ENCODE peak calls at places on chromosome 14, in seven cellular contexts. D, H, N, J, U, K and Q are unnamed samples.

GRCh38 chr14:57464013-57464730 is 29.5 kb downstream of the CCDC198 start:
- ATAC-seq in N (no peak), U (no peak), K (no peak), D (no peak), H (no peak), J (peak; percentile 40), Q (no peak)

GRCh38 chr14:36948157-36948859 is 224.1 kb downstream of the SLC25A21 start:
- ATAC-seq in U (no peak), H (no peak), D (no peak), J (no peak), K (no peak), N (no peak), Q (no peak)

GRCh38 chr14:24238123-24238522 is 4.3 kb downstream of the TINF2 start:
- ATAC-seq in N (no peak), D (no peak), U (no peak), K (peak; percentile 6), H (no peak), J (peak; percentile 37), Q (no peak)

GRCh38 chr14:96130854-96131253 is 73.8 kb upstream of the BDKRB2 start:
- ATAC-seq in U (no peak), K (peak; percentile 94), N (no peak), H (no peak), J (peak; percentile 75), D (no peak), Q (no peak)

GRCh38 chr14:94850332-94851211 is 80.7 kb upstream of the GSC start:
- ATAC-seq in J (no peak), D (no peak), K (peak; percentile 79), H (no peak), U (no peak), N (no peak), Q (peak; percentile 39)

GRCh38 chr14:70662080-70662479 is 20.4 kb downstream of the TTC9 start:
- ATAC-seq in K (no peak), J (no peak), N (no peak), H (no peak), U (no peak), D (no peak), Q (no peak)

GRCh38 chr14:100547633-100548294 is 39.5 kb downstream of the BEGAIN start:
- ATAC-seq in J (peak; percentile 52), K (peak; percentile 59), U (peak; percentile 24), D (peak; percentile 61), H (peak; percentile 52), N (peak; percentile 88), Q (peak; percentile 26)

GRCh38 chr14:61620130-61620946 is 75.0 kb upstream of the HIF1A start:
- ATAC-seq in J (peak; percentile 29), D (peak; percentile 57), N (peak; percentile 85), U (no peak), H (no peak), K (peak; percentile 87), Q (peak; percentile 53)

GRCh38 chr14:45249847-45250575 is 3.0 kb downstream of the MIS18BP1 start:
- ATAC-seq in J (no peak), H (no peak), U (no peak), D (no peak), N (no peak), K (no peak), Q (no peak)

GRCh38 chr14:35257809-35258208 is 34.4 kb upstream of the PSMA6 start:
- ATAC-seq in J (no peak), U (no peak), H (no peak), K (no peak), N (peak; percentile 21), D (no peak), Q (no peak)

GRCh38 chr14:61380984-61381383 is 59.6 kb downstream of the PRKCH start:
- ATAC-seq in N (peak; percentile 58), U (no peak), D (no peak), K (peak; percentile 50), H (peak; percentile 17), J (peak; percentile 65), Q (no peak)

GRCh38 chr14:95061317-95062093 is 95.8 kb downstream of the DICER1 start:
- ATAC-seq in K (no peak), U (no peak), D (peak; percentile 14), H (no peak), J (no peak), N (no peak), Q (no peak)

GRCh38 chr14:21220874-21221477 is 48.3 kb downstream of the HNRNPC start:
- ATAC-seq in H (peak; percentile 33), N (no peak), K (no peak), D (no peak), J (no peak), U (no peak), Q (no peak)

GRCh38 chr14:65915125-65915524 is 502.6 kb downstream of the FUT8 start:
- ATAC-seq in J (no peak), N (no peak), D (no peak), U (no peak), H (no peak), K (no peak), Q (no peak)

GRCh38 chr14:23645812-23646647 is 9.9 kb downstream of the DHRS2 start:
- ATAC-seq in D (no peak), K (no peak), N (no peak), H (no peak), J (no peak), U (no peak), Q (no peak)

GRCh38 chr14:59374048-59374447 is 91.1 kb downstream of the GPR135 start:
- ATAC-seq in U (no peak), H (no peak), N (no peak), D (no peak), K (no peak), J (no peak), Q (no peak)

GRCh38 chr14:103107455-103107854 is 12.9 kb downstream of the EXOC3L4 start:
- ATAC-seq in J (no peak), N (no peak), D (no peak), H (no peak), U (no peak), K (no peak), Q (no peak)

GRCh38 chr14:103108749-103109207 is 14.3 kb downstream of the EXOC3L4 start:
- ATAC-seq in J (peak; percentile 10), N (no peak), D (no peak), U (peak; percentile 15), K (peak; percentile 8), H (no peak), Q (no peak)

GRCh38 chr14:103105580-103106168 is 11.1 kb downstream of the EXOC3L4 start:
- ATAC-seq in D (no peak), U (no peak), K (no peak), H (no peak), N (peak; percentile 14), J (no peak), Q (no peak)

GRCh38 chr14:103109789-103110415 is 13.4 kb upstream of the TNFAIP2 start:
- ATAC-seq in N (peak; percentile 48), D (peak; percentile 28), U (peak; percentile 73), H (no peak), J (no peak), K (peak; percentile 54), Q (peak; percentile 48)

GRCh38 chr14:103107941-103108748 is 13.6 kb downstream of the EXOC3L4 start:
- ATAC-seq in U (no peak), J (no peak), N (no peak), D (no peak), K (no peak), H (no peak), Q (no peak)
- H3K27ac ChIP-seq in U (peak overlapping the region; percentile 12), J (no peak overlapping the region), N (no peak overlapping the region), D (peak overlapping the region; percentile 46), K (peak overlapping the region; percentile 29), H (no peak overlapping the region), Q (peak overlapping the region; percentile 54)

GRCh38 chr14:102304611-102305506 is at the start of gene MOK:
- ATAC-seq in D (peak; percentile 99), J (peak; percentile 97), N (peak; percentile 84), K (peak; percentile 96), H (peak; percentile 92), U (peak; percentile 100), Q (peak; percentile 100)
- H3K27ac ChIP-seq in D (peak within 1 kb of the TSS; percentile 76), J (peak within 1 kb of the TSS; percentile 59), N (peak within 1 kb of the TSS; percentile 80), K (peak within 1 kb of the TSS; percentile 42), H (peak within 1 kb of the TSS; percentile 88), U (peak within 1 kb of the TSS; percentile 47), Q (peak within 1 kb of the TSS; percentile 73)

GRCh38 chr14:99481745-99482099 is 513 bp downstream of the CCNK start:
- ATAC-seq in J (no peak), H (no peak), U (no peak), D (peak; percentile 1), K (no peak), N (no peak), Q (no peak)

GRCh38 chr14:99479160-99479902 is 1.3 kb downstream of the SETD3 start:
- ATAC-seq in J (no peak), H (no peak), D (no peak), K (no peak), U (no peak), N (no peak), Q (no peak)

GRCh38 chr14:99478133-99478532 is 2.5 kb downstream of the SETD3 start:
- ATAC-seq in N (no peak), U (no peak), K (no peak), D (no peak), H (no peak), J (no peak), Q (no peak)

GRCh38 chr14:99480856-99481744 is at the start of the genes CCNK and SETD3:
- ATAC-seq in N (peak; percentile 86), U (peak; percentile 85), K (peak; percentile 86), H (peak; percentile 87), J (peak; percentile 91), D (peak; percentile 97), Q (peak; percentile 96)

DNA sequence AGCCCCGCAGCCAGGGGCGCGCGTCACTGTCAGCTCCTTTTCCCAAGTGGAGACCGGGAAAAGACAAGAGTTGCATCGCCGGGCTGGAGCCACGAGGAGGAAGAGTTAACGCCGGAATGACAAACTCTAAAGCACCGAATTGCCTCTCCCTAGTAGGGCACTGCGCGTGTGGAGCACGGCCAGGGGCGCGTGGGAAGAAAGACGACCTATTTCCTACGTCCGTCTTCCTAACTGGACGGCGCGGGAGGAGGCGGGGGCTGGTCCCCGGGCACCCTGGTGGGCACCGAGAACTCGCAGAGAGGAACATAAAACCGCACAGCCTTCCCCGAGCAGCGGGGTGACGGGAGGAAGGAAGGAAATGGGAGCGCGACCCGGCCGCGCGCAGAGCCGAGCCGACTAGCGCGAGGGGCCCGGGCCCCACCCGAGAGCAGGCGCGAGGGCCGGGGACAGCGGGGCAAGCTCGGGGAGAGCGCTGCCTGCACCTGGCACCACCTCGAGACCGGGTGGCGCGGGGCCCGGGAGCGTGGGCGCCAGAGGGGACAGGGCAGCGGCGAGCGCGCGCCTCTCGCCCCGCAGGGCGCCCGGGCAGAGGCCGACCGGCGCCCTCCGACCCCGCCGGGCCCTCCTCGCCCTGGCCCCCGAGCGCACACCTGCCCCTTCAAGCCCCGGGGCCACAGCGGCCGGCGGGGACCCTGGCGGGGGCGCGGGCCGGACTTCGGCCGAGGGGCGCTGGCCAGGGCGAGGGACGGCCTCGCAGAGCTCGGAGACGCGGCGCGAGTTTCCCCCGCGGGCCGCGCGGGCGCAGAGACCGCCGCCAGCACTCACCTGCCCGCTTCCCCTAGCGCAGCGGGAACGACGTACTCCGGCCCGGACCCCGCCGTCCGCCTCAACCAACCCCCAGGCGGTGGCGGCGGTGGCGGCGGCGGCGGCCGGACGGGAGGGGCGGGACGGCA is 480 bp downstream of the SETD3 start:
- ATAC-seq in U (peak; percentile 43), D (peak; percentile 9), J (no peak), K (peak; percentile 1), N (peak; percentile 1), H (no peak), Q (no peak)
- H3K27ac ChIP-seq in U (peak overlapping the region; percentile 92), D (peak overlapping the region; percentile 96), J (peak overlapping the region; percentile 57), K (peak overlapping the region; percentile 73), N (peak overlapping the region; percentile 18), H (peak overlapping the region; percentile 36), Q (peak overlapping the region; percentile 98)

DNA sequence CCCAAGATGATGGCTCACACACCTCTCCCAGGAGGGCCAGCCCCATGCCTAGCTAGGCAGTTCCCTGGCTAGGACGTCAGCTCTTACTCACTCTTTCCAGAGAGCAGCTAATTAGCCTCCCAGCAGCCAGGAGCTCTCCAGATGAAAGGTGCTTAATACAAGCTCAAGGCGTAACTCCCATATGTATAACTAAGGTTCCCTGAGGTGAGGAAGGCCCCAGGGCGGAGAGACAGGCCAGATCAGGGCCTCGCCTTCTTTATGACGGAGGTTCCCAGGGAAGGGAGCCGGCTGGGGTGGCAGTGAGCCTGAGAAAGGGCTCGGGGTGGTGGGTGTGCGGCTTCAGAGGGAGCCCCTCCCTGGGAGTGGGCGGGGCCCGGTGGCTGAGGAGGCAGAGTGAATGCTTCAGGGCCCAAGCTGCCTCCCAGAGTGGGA is 26.4 kb upstream of the ZFP36L1 start:
- ATAC-seq in U (no peak), N (no peak), J (peak; percentile 87), D (peak; percentile 51), H (no peak), K (peak; percentile 50), Q (peak; percentile 29)
- H3K27ac ChIP-seq in U (no peak overlapping the region), N (no peak overlapping the region), J (peak overlapping the region; percentile 83), D (peak overlapping the region; percentile 44), H (no peak overlapping the region), K (no peak overlapping the region), Q (peak overlapping the region; percentile 93)